ENCODE peak calls at places on chromosomes 6 and 20, in four cellular contexts. E is AG09309, X is mesenteric fat pad, G is posterior vena cava. O is an unnamed sample.

GRCh38 chr20:23145281-23145700 is 59.2 kb upstream of the CD93 start:
- DNase-seq in E (peak), X (peak), G (no peak), O (no peak)

GRCh38 chr6:9896806-9897205 is 518.1 kb downstream of the TFAP2A start:
- DNase-seq in E (no peak), X (no peak), G (no peak), O (no peak)

GRCh38 chr20:47502271-47502730 is 614 bp downstream of the NCOA3 start:
- DNase-seq in E (no peak), X (peak), G (no peak), O (no peak)

GRCh38 chr6:26403888-26404287 is 1.8 kb downstream of the BTN3A1 start:
- DNase-seq in E (no peak), X (no peak), G (no peak), O (no peak)

GRCh38 chr6:1930356-1930755 is 315.0 kb downstream of the GMDS start:
- DNase-seq in E (no peak), X (no peak), G (no peak), O (no peak)

GRCh38 chr6:39143238-39143930 is 28.4 kb upstream of the SAYSD1 start:
- DNase-seq in E (no peak), X (no peak), G (no peak), O (no peak)

GRCh38 chr20:22567944-22568871 is 16.2 kb downstream of the FOXA2 start:
- DNase-seq in E (no peak), X (no peak), G (no peak), O (no peak)

GRCh38 chr6:133099573-133099972 is 141.6 kb upstream of the EYA4 start:
- DNase-seq in E (peak), X (no peak), G (no peak), O (no peak)

GRCh38 chr6:159833556-159833955 is 33.5 kb downstream of the PNLDC1 start:
- DNase-seq in E (peak), X (no peak), G (no peak), O (no peak)

GRCh38 chr6:134177753-134178229 is 125.4 kb upstream of the SLC2A12 start:
- DNase-seq in E (peak), X (no peak), G (no peak), O (no peak)

GRCh38 chr20:23151008-23151703 is 65.0 kb upstream of the CD93 start:
- DNase-seq in E (no peak), X (peak), G (no peak), O (no peak)

GRCh38 chr20:46083101-46083500 is 6.7 kb downstream of the NCOA5 start:
- DNase-seq in E (no peak), X (no peak), G (no peak), O (no peak)

GRCh38 chr6:151784441-151785214 is 22.9 kb upstream of the ESR1 start:
- DNase-seq in E (no peak), X (no peak), G (no peak), O (no peak)

GRCh38 chr20:9019833-9020232 is 49.1 kb upstream of the PLCB4 start:
- DNase-seq in E (no peak), X (no peak), G (no peak), O (no peak)

GRCh38 chr6:160103825-160104100 is 17.9 kb upstream of the SLC22A1 start:
- DNase-seq in E (no peak), X (no peak), G (no peak), O (no peak)

GRCh38 chr6:123565529-123565928 is 71.2 kb downstream of the TRDN start:
- DNase-seq in E (no peak), X (no peak), G (no peak), O (no peak)

GRCh38 chr20:45538209-45538798 is 978 bp downstream of the WFDC6 start:
- DNase-seq in E (no peak), X (no peak), G (no peak), O (no peak)

GRCh38 chr6:162526960-162527359 is 200.6 kb downstream of the PRKN start:
- DNase-seq in E (no peak), X (no peak), G (no peak), O (no peak)

GRCh38 chr6:27777614-27778355 is 134.4 kb downstream of the OR2B2 start:
- DNase-seq in E (no peak), X (no peak), G (no peak), O (no peak)

GRCh38 chr6:45998524-45998923 is 17.1 kb downstream of the CLIC5 start:
- DNase-seq in E (no peak), X (no peak), G (no peak), O (no peak)

GRCh38 chr6:105400501-105400900 is 2.4 kb downstream of the PREP start:
- DNase-seq in E (no peak), X (no peak), G (no peak), O (no peak)

GRCh38 chr6:137283940-137284910 is 65.0 kb upstream of the IFNGR1 start:
- DNase-seq in E (no peak), X (no peak), G (no peak), O (no peak)